ENCODE peak calls at places on chromosomes 1 and 21, in five cellular contexts. G, L, C, I and E are unnamed samples.

GRCh38 chr1:47887060-47887851 is 109.9 kb downstream of the TRABD2B start:
- DNase-seq in G (no peak), L (no peak), C (no peak), I (no peak), E (no peak)

GRCh38 chr1:64679177-64679576 is 65.7 kb upstream of the RAVER2 start:
- DNase-seq in G (no peak), L (no peak), C (no peak), I (no peak), E (no peak)

GRCh38 chr21:23356905-23357304 is 2250.4 kb downstream of the MRPL39 start:
- DNase-seq in G (no peak), L (no peak), C (no peak), I (no peak), E (no peak)

GRCh38 chr1:117095237-117095636 is 26.3 kb downstream of the TRIM45 start:
- DNase-seq in G (no peak), L (no peak), C (peak; percentile 66), I (no peak), E (no peak)

GRCh38 chr1:53062731-53063591 is 948 bp downstream of the PODN start:
- DNase-seq in G (peak; percentile 17), L (no peak), C (no peak), I (no peak), E (peak; percentile 47)

GRCh38 chr1:22241250-22241649 is 98.4 kb upstream of the WNT4 start:
- DNase-seq in G (no peak), L (no peak), C (no peak), I (no peak), E (no peak)

GRCh38 chr21:46120301-46121285 is 22.7 kb downstream of the COL6A2 start:
- DNase-seq in G (peak; percentile 6), L (peak; percentile 60), C (no peak), I (no peak), E (no peak)

GRCh38 chr1:240500681-240501080 is 111.3 kb downstream of the GREM2 start:
- DNase-seq in G (no peak), L (no peak), C (no peak), I (no peak), E (no peak)

GRCh38 chr1:181128592-181129497 is 40.3 kb downstream of the IER5 start:
- DNase-seq in G (no peak), L (peak; percentile 90), C (no peak), I (no peak), E (no peak)

GRCh38 chr1:209587778-209588177 is 4.3 kb downstream of the CAMK1G start:
- DNase-seq in G (no peak), L (no peak), C (no peak), I (no peak), E (no peak)

GRCh38 chr1:111603979-111604378 is 15.6 kb upstream of the RAP1A start:
- DNase-seq in G (no peak), L (peak; percentile 89), C (no peak), I (no peak), E (no peak)

GRCh38 chr1:43062527-43063080 is 103.9 kb upstream of the SLC2A1 start:
- DNase-seq in G (no peak), L (no peak), C (no peak), I (no peak), E (no peak)

GRCh38 chr1:171655215-171656116 is 3.0 kb upstream of the MYOC start:
- DNase-seq in G (peak; percentile 88), L (peak; percentile 87), C (peak; percentile 48), I (peak; percentile 18), E (no peak)

GRCh38 chr1:29569971-29570634 is 333.8 kb downstream of the PTPRU start:
- DNase-seq in G (no peak), L (no peak), C (peak; percentile 98), I (peak; percentile 43), E (no peak)

GRCh38 chr1:228337711-228338520 is 68.7 kb downstream of the TRIM11 start:
- DNase-seq in G (no peak), L (peak; percentile 58), C (no peak), I (no peak), E (peak; percentile 39)

GRCh38 chr1:226733876-226734414 is 5.1 kb downstream of the ITPKB start:
- DNase-seq in G (no peak), L (no peak), C (peak; percentile 41), I (no peak), E (no peak)

GRCh38 chr1:39707506-39707905 is 16.3 kb upstream of the HPCAL4 start:
- DNase-seq in G (no peak), L (no peak), C (no peak), I (no peak), E (no peak)

GRCh38 chr1:9211291-9211811 is 23.2 kb upstream of the H6PD start:
- DNase-seq in G (no peak), L (no peak), C (peak; percentile 98), I (peak; percentile 52), E (no peak)

GRCh38 chr1:54335396-54336056 is 70.7 kb downstream of the SSBP3 start:
- DNase-seq in G (peak; percentile 43), L (no peak), C (peak; percentile 95), I (no peak), E (no peak)

GRCh38 chr21:34526236-34526617 is 14.2 kb upstream of the KCNE1 start:
- DNase-seq in G (no peak), L (no peak), C (no peak), I (no peak), E (no peak)

GRCh38 chr1:192700834-192701271 is 64.9 kb downstream of the RGS13 start:
- DNase-seq in G (no peak), L (no peak), C (peak; percentile 95), I (peak; percentile 85), E (no peak)

GRCh38 chr1:207393610-207394009 is 60.5 kb upstream of the CR2 start:
- DNase-seq in G (no peak), L (no peak), C (peak; percentile 91), I (no peak), E (no peak)

GRCh38 chr1:223556414-223557124 is 108.9 kb downstream of the CAPN8 start:
- DNase-seq in G (peak; percentile 43), L (no peak), C (peak; percentile 1), I (peak; percentile 25), E (no peak)

GRCh38 chr21:26939532-26940181 is 27.2 kb downstream of the ADAMTS5 start:
- DNase-seq in G (peak; percentile 69), L (no peak), C (peak; percentile 65), I (no peak), E (no peak)

GRCh38 chr1:10555635-10556429 is 81.1 kb downstream of the PEX14 start:
- DNase-seq in G (no peak), L (no peak), C (no peak), I (peak; percentile 44), E (no peak)

GRCh38 chr1:156475568-156476500 is 24.7 kb downstream of the MEF2D start:
- DNase-seq in G (peak; percentile 73), L (peak; percentile 67), C (peak; percentile 99), I (peak; percentile 34), E (peak; percentile 60)

GRCh38 chr1:13994386-13994785 is 294.4 kb downstream of the PRDM2 start:
- DNase-seq in G (no peak), L (no peak), C (no peak), I (no peak), E (no peak)

GRCh38 chr1:81999364-81999763 is 198.6 kb downstream of the ADGRL2 start:
- DNase-seq in G (no peak), L (no peak), C (no peak), I (no peak), E (no peak)

GRCh38 chr1:181073638-181074037 is 14.9 kb upstream of the IER5 start:
- DNase-seq in G (no peak), L (no peak), C (peak; percentile 89), I (peak; percentile 69), E (no peak)

GRCh38 chr1:26234644-26235384 is 814 bp downstream of the CEP85 start:
- DNase-seq in G (no peak), L (no peak), C (peak; percentile 5), I (peak; percentile 6), E (no peak)

GRCh38 chr1:5491207-5491904 is 500.9 kb downstream of the NPHP4 start:
- DNase-seq in G (no peak), L (peak; percentile 27), C (no peak), I (no peak), E (no peak)

DNA sequence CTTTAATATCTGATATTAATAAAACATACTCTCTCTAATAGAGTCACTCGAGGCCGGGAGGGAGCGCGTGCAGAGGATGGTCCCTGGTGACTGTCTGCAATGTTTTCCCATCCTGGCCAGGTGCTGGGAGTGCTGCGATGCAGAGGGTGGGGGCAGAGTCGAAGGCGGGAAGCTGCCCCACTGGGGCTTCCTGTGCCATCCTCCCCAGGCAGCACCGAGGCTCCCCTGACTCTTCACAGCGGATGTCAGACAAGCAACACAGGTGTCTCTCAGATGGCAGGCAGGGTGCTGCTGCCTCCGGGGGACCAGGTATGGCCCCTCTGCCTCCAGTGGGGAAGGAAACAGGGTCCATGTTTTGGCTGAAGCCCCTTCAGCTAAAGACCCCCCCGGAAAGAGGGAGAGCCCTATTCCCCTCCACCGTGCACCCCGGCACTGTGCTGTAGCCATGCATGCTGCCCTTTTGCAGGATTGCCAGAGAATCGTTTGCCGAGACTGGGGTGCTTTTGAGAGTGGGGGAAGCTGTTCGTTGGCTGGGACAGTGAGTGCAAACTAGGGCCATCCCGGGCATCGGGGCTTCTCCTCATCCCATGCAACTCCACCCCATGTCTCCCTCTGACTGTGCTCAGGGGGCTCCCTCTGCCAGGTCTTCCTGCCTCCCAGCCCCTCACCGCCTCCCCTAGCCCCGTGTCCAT is 32.1 kb upstream of the TTC34 start:
- DNase-seq in G (no peak), L (no peak), C (no peak), I (no peak), E (no peak)
- H3K9me3 ChIP-seq in G (no peaks in the 10 kb centered on the region), L (peaks cover 1% of the 10 kb centered on the region), C (peaks cover 61% of the 10 kb centered on the region), I (no peaks in the 10 kb centered on the region), E (peaks cover 2% of the 10 kb centered on the region)

GRCh38 chr1:93989601-93990000 is 80.4 kb upstream of the GCLM start:
- DNase-seq in G (no peak), L (no peak), C (no peak), I (no peak), E (no peak)
- H3K4me3 ChIP-seq in G (no peak overlapping the region), L (no peak overlapping the region), C (no peak overlapping the region), I (no peak overlapping the region), E (no peak overlapping the region)

DNA sequence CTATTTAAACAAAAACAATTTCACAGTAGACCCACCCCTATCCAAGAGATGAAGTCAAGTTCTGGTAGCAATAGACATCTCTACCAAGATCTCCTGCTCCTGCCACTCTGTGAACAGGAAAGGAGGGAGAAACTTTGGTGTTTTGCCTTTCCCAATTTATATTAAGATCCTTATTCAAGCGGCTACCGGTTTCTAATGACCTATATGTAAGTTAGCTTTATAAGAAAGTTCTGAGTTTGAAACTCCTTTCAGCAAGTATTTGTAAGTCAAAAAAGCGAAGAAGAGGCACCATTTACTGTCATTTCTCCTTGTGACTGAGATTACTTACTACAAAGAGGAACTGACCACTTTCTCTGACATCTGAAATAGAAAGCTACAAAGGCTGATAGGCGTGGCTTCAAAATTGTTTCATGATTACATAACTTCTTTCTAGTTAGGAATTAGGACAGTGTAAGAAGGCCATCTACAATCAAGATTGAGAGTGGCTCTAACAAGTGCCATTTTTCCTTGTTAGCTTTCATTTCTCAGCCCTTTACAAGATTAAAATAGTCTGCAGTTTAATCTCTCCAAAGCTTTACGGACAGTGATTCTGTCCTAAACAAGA is at the start of gene MNDA:
- DNase-seq in G (no peak), L (no peak), C (no peak), I (no peak), E (no peak)
- TF ChIP-seq POLR2A in G (no peak), L (no peak), C (no peak), I (no peak), E (no peak)

DNA sequence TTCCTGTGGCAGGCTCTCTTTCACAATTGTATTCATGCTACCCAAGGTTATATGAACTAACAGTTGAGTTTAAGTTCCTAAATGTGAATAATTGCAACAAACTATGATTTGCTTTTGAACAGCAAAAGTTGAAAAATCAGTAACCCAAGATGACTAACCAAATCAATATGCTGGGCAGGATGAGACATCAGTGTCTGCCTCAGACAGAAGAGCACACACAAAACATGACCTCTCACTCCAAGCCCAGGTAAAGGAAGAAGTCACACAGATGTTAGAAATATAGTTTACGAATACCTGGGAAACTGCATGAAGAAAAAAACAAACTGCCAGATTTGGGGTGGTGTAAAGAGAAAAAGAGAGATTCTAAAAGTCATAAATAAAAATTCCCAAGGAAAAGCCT is 3.5 kb downstream of the OR2L13 start:
- DNase-seq in G (no peak), L (no peak), C (no peak), I (no peak), E (no peak)
- H3K9me3 ChIP-seq in G (no peaks in the 10 kb centered on the region), L (no peaks in the 10 kb centered on the region), C (peaks cover 19% of the 10 kb centered on the region), I (peaks cover 90% of the 10 kb centered on the region), E (no peaks in the 10 kb centered on the region)